ENCODE peak calls at places on chromosome 21, in five cellular contexts. One of them, this sample, is unnamed.

GRCh38 chr21:42161957-42162681 is 56.8 kb upstream of the ABCG1 start:
- DNase-seq in uterus: no peak
- DNase-seq in astrocyte of the cerebellum: no peak
- DNase-seq in activated naive CD4-positive, alpha-beta T cell: no peak
- DNase-seq in posterior cingulate gyrus: no peak
- DNase-seq in this sample: no peak

GRCh38 chr21:35336534-35336933 is 287.4 kb upstream of the RUNX1 start:
- DNase-seq in astrocyte of the cerebellum: no peak
- DNase-seq in uterus: no peak
- DNase-seq in posterior cingulate gyrus: no peak
- DNase-seq in activated naive CD4-positive, alpha-beta T cell: no peak
- DNase-seq in this sample: no peak

GRCh38 chr21:17742940-17743592 is 76.1 kb downstream of the C21orf91 start:
- DNase-seq in activated naive CD4-positive, alpha-beta T cell: no peak
- DNase-seq in uterus: no peak
- DNase-seq in posterior cingulate gyrus: no peak
- DNase-seq in astrocyte of the cerebellum: no peak
- DNase-seq in this sample: no peak

GRCh38 chr21:32626633-32627196 is 14.5 kb upstream of the CFAP298 start:
- DNase-seq in activated naive CD4-positive, alpha-beta T cell: no peak
- DNase-seq in astrocyte of the cerebellum: peak; percentile 12
- DNase-seq in uterus: no peak
- DNase-seq in posterior cingulate gyrus: no peak
- DNase-seq in this sample: no peak

GRCh38 chr21:22728091-22728490 is 1729.9 kb downstream of the NCAM2 start:
- DNase-seq in activated naive CD4-positive, alpha-beta T cell: no peak
- DNase-seq in posterior cingulate gyrus: no peak
- DNase-seq in uterus: no peak
- DNase-seq in astrocyte of the cerebellum: no peak
- DNase-seq in this sample: no peak

GRCh38 chr21:29376556-29376955 is 77.8 kb downstream of the BACH1 start:
- DNase-seq in astrocyte of the cerebellum: no peak
- DNase-seq in activated naive CD4-positive, alpha-beta T cell: peak; percentile 5
- DNase-seq in uterus: peak; percentile 16
- DNase-seq in posterior cingulate gyrus: no peak
- DNase-seq in this sample: peak; percentile 15

GRCh38 chr21:46109251-46110221 is 11.6 kb downstream of the COL6A2 start:
- DNase-seq in uterus: no peak
- DNase-seq in astrocyte of the cerebellum: no peak
- DNase-seq in activated naive CD4-positive, alpha-beta T cell: no peak
- DNase-seq in posterior cingulate gyrus: peak; percentile 6
- DNase-seq in this sample: peak; percentile 5

GRCh38 chr21:17454315-17455027 is 58.4 kb upstream of the CXADR start:
- DNase-seq in activated naive CD4-positive, alpha-beta T cell: no peak
- DNase-seq in posterior cingulate gyrus: peak; percentile 71
- DNase-seq in astrocyte of the cerebellum: peak; percentile 37
- DNase-seq in uterus: peak; percentile 81
- DNase-seq in this sample: no peak

GRCh38 chr21:39670741-39671140 is 58.0 kb downstream of the B3GALT5 start:
- DNase-seq in activated naive CD4-positive, alpha-beta T cell: no peak
- DNase-seq in uterus: no peak
- DNase-seq in astrocyte of the cerebellum: no peak
- DNase-seq in posterior cingulate gyrus: no peak
- DNase-seq in this sample: no peak

GRCh38 chr21:31529406-31529805 is 130.1 kb upstream of the SOD1 start:
- DNase-seq in uterus: no peak
- DNase-seq in astrocyte of the cerebellum: no peak
- DNase-seq in activated naive CD4-positive, alpha-beta T cell: no peak
- DNase-seq in posterior cingulate gyrus: no peak
- DNase-seq in this sample: no peak

GRCh38 chr21:41712730-41713129 is 54.1 kb downstream of the RIPK4 start:
- DNase-seq in uterus: no peak
- DNase-seq in astrocyte of the cerebellum: no peak
- DNase-seq in posterior cingulate gyrus: no peak
- DNase-seq in activated naive CD4-positive, alpha-beta T cell: no peak
- DNase-seq in this sample: no peak

GRCh38 chr21:26966360-26966977 is 419 bp downstream of the ADAMTS5 start:
- DNase-seq in astrocyte of the cerebellum: no peak
- DNase-seq in uterus: no peak
- DNase-seq in activated naive CD4-positive, alpha-beta T cell: no peak
- DNase-seq in posterior cingulate gyrus: no peak
- DNase-seq in this sample: no peak

GRCh38 chr21:38377165-38378093 is 120.6 kb downstream of the KCNJ15 start:
- DNase-seq in posterior cingulate gyrus: no peak
- DNase-seq in uterus: no peak
- DNase-seq in astrocyte of the cerebellum: no peak
- DNase-seq in activated naive CD4-positive, alpha-beta T cell: no peak
- DNase-seq in this sample: no peak

GRCh38 chr21:45163413-45164123 is 89.2 kb downstream of the ADARB1 start:
- DNase-seq in activated naive CD4-positive, alpha-beta T cell: no peak
- DNase-seq in posterior cingulate gyrus: no peak
- DNase-seq in uterus: no peak
- DNase-seq in astrocyte of the cerebellum: no peak
- DNase-seq in this sample: no peak

GRCh38 chr21:38869946-38870345 is 64.2 kb downstream of the ETS2 start:
- DNase-seq in posterior cingulate gyrus: no peak
- DNase-seq in activated naive CD4-positive, alpha-beta T cell: no peak
- DNase-seq in astrocyte of the cerebellum: no peak
- DNase-seq in uterus: no peak
- DNase-seq in this sample: no peak

GRCh38 chr21:38679531-38679930 is 126.2 kb upstream of the ETS2 start:
- DNase-seq in posterior cingulate gyrus: no peak
- DNase-seq in uterus: no peak
- DNase-seq in activated naive CD4-positive, alpha-beta T cell: no peak
- DNase-seq in astrocyte of the cerebellum: peak; percentile 59
- DNase-seq in this sample: no peak

GRCh38 chr21:43808832-43809251 is 19.5 kb downstream of the RRP1 start:
- DNase-seq in activated naive CD4-positive, alpha-beta T cell: no peak
- DNase-seq in astrocyte of the cerebellum: no peak
- DNase-seq in posterior cingulate gyrus: no peak
- DNase-seq in uterus: no peak
- DNase-seq in this sample: no peak

This sample was measured in central memory CD8-positive, alpha-beta T cell.